ENCODE peak calls at places on chromosomes 6 and 20, in nine cellular contexts. N is hypothalamus; I is HCT116; M is cardiac septum; S is M059J; R is activated effector memory CD4-positive, alpha-beta T cell treated with Interleukin-2 at 50 U/mL for 16 hours; Q is stimulated activated CD8-positive, alpha-beta memory T cell treated with anti-CD3 and anti-CD28 coated beads, Interleukin-15, amount 100 ng/mL, for 1 hour; C is ovary; G is CD8-positive, alpha-beta T cell. X is an unnamed sample.

GRCh38 chr20:36065427-36065998 is 89.0 kb upstream of the EPB41L1 start:
- DNase-seq in R (no peak), Q (no peak), N (no peak), S (no peak), I (no peak), C (peak), G (no peak), M (no peak), X (no peak)

GRCh38 chr6:142945071-142945445 is at the start of gene HIVEP2:
- DNase-seq in N (peak), R (peak), C (peak), G (peak), I (no peak), Q (peak), M (peak), S (peak), X (peak)

GRCh38 chr6:141364232-141364631 is 768.5 kb upstream of the GJE1 start:
- DNase-seq in G (no peak), I (no peak), Q (no peak), N (no peak), C (no peak), M (no peak), S (no peak), R (no peak), X (no peak)

GRCh38 chr6:22647671-22648070 is 78.3 kb downstream of the HDGFL1 start:
- DNase-seq in M (no peak), C (no peak), N (no peak), Q (no peak), R (no peak), G (no peak), S (no peak), I (no peak), X (no peak)

GRCh38 chr6:129638055-129639019 is 71.6 kb downstream of the ARHGAP18 start:
- DNase-seq in I (no peak), Q (no peak), R (no peak), M (no peak), S (peak), G (no peak), N (no peak), C (peak), X (no peak)

GRCh38 chr6:143685653-143686052 is 7.9 kb downstream of the PHACTR2 start:
- DNase-seq in G (no peak), S (no peak), Q (no peak), I (no peak), M (no peak), R (no peak), N (no peak), C (no peak), X (no peak)

GRCh38 chr20:57440678-57441509 is 49.7 kb downstream of the RBM38 start:
- DNase-seq in R (no peak), Q (no peak), N (peak), I (no peak), C (peak), S (peak), G (no peak), M (peak), X (no peak)

GRCh38 chr6:143675946-143676345 is 1.8 kb upstream of the PHACTR2 start:
- DNase-seq in G (no peak), C (no peak), M (no peak), N (no peak), I (no peak), Q (no peak), S (peak), R (no peak), X (no peak)

GRCh38 chr6:161740486-161740885 is 466.6 kb upstream of the AGPAT4 start:
- DNase-seq in C (no peak), R (no peak), S (no peak), M (no peak), I (no peak), Q (no peak), G (no peak), N (no peak), X (no peak)

GRCh38 chr6:75205776-75206334 is at the start of gene COL12A1:
- DNase-seq in S (peak), I (peak), Q (no peak), N (no peak), M (peak), G (no peak), C (peak), R (no peak), X (no peak)

GRCh38 chr20:17870063-17870740 is 98.4 kb downstream of the SNX5 start:
- DNase-seq in C (peak), G (no peak), Q (no peak), N (no peak), S (no peak), M (no peak), I (no peak), R (no peak), X (no peak)

GRCh38 chr6:13461805-13462204 is 25.6 kb downstream of the GFOD1 start:
- DNase-seq in S (peak), Q (no peak), N (no peak), C (no peak), M (no peak), I (no peak), G (no peak), R (no peak), X (no peak)

GRCh38 chr6:35508027-35508426 is 4.7 kb downstream of the TULP1 start:
- DNase-seq in R (no peak), M (no peak), Q (no peak), G (no peak), C (no peak), S (no peak), N (no peak), I (no peak), X (no peak)

GRCh38 chr6:38443750-38444149 is 196.0 kb downstream of the BTBD9 start:
- DNase-seq in Q (no peak), C (no peak), G (no peak), S (peak), N (no peak), M (no peak), R (no peak), I (no peak), X (no peak)

GRCh38 chr20:46939031-46939430 is 44.4 kb downstream of the EYA2 start:
- DNase-seq in R (no peak), S (peak), N (no peak), M (no peak), I (peak), G (no peak), Q (no peak), C (no peak), X (no peak)